ENCODE peak calls at places on chromosomes 2 and 18, in four cellular contexts. One of them, this sample, is unnamed.

GRCh38 chr2:3864943-3865664 is 161.7 kb downstream of the DCDC2C start:
- DNase-seq in OCI-LY7: no peak
- DNase-seq in AG09319: no peak
- DNase-seq in OCI-M1: no peak
- DNase-seq in this sample: no peak

GRCh38 chr2:402721-403120 is 114.8 kb upstream of the ALKAL2 start:
- DNase-seq in OCI-LY7: no peak
- DNase-seq in AG09319: no peak
- DNase-seq in OCI-M1: no peak
- DNase-seq in this sample: no peak

GRCh38 chr2:618591-618990 is 58.6 kb downstream of the TMEM18 start:
- DNase-seq in OCI-LY7: no peak
- DNase-seq in AG09319: no peak
- DNase-seq in OCI-M1: no peak
- DNase-seq in this sample: no peak

GRCh38 chr2:40851661-40852060 is 399.8 kb upstream of the SLC8A1 start:
- DNase-seq in OCI-LY7: no peak
- DNase-seq in AG09319: no peak
- DNase-seq in OCI-M1: no peak
- DNase-seq in this sample: no peak

GRCh38 chr18:61093967-61094366 is 239.3 kb upstream of the CDH20 start:
- DNase-seq in OCI-LY7: no peak
- DNase-seq in AG09319: no peak
- DNase-seq in OCI-M1: no peak
- DNase-seq in this sample: no peak

GRCh38 chr2:32423536-32423935 is 66.7 kb downstream of the BIRC6 start:
- DNase-seq in OCI-LY7: no peak
- DNase-seq in AG09319: no peak
- DNase-seq in OCI-M1: no peak
- DNase-seq in this sample: no peak

GRCh38 chr2:202871161-202872141 is at the start of gene ICA1L:
- DNase-seq in OCI-LY7: peak
- DNase-seq in AG09319: no peak
- DNase-seq in OCI-M1: peak
- DNase-seq in this sample: peak

GRCh38 chr2:189407161-189407943 is 33.9 kb upstream of the WDR75 start:
- DNase-seq in OCI-LY7: no peak
- DNase-seq in AG09319: peak
- DNase-seq in OCI-M1: peak
- DNase-seq in this sample: peak

GRCh38 chr2:40243581-40243980 is 208.3 kb downstream of the SLC8A1 start:
- DNase-seq in OCI-LY7: no peak
- DNase-seq in AG09319: peak
- DNase-seq in OCI-M1: no peak
- DNase-seq in this sample: peak

GRCh38 chr2:38613126-38613848 is 10.6 kb upstream of the HNRNPLL start:
- DNase-seq in OCI-LY7: no peak
- DNase-seq in AG09319: no peak
- DNase-seq in OCI-M1: peak
- DNase-seq in this sample: no peak

GRCh38 chr2:235162070-235162469 is 210.3 kb downstream of the SH3BP4 start:
- DNase-seq in OCI-LY7: no peak
- DNase-seq in AG09319: no peak
- DNase-seq in OCI-M1: no peak
- DNase-seq in this sample: no peak

GRCh38 chr2:218570850-218571249 is 2.2 kb downstream of the CNOT9 start:
- DNase-seq in OCI-LY7: no peak
- DNase-seq in AG09319: no peak
- DNase-seq in OCI-M1: no peak
- DNase-seq in this sample: peak

GRCh38 chr2:132384491-132385186 is 32.0 kb upstream of the GPR39 start:
- DNase-seq in OCI-LY7: peak
- DNase-seq in AG09319: no peak
- DNase-seq in OCI-M1: peak
- DNase-seq in this sample: no peak

GRCh38 chr2:37775908-37776250 is 104.4 kb upstream of the CDC42EP3 start:
- DNase-seq in OCI-LY7: no peak
- DNase-seq in AG09319: no peak
- DNase-seq in OCI-M1: no peak
- DNase-seq in this sample: peak

GRCh38 chr2:79512442-79513401 is at the start of gene CTNNA2:
- DNase-seq in OCI-LY7: no peak
- DNase-seq in AG09319: no peak
- DNase-seq in OCI-M1: no peak
- DNase-seq in this sample: peak

GRCh38 chr2:33372940-33373553 is 103.4 kb upstream of the RASGRP3 start:
- DNase-seq in OCI-LY7: peak
- DNase-seq in AG09319: no peak
- DNase-seq in OCI-M1: peak
- DNase-seq in this sample: no peak

GRCh38 chr2:105307550-105307949 is 22.0 kb downstream of the TGFBRAP1 start:
- DNase-seq in OCI-LY7: no peak
- DNase-seq in AG09319: no peak
- DNase-seq in OCI-M1: no peak
- DNase-seq in this sample: no peak

GRCh38 chr2:66440692-66441091 is 5.8 kb downstream of the MEIS1 start:
- DNase-seq in OCI-LY7: no peak
- DNase-seq in AG09319: no peak
- DNase-seq in OCI-M1: no peak
- DNase-seq in this sample: no peak

GRCh38 chr2:140657657-140658056 is 1473.2 kb downstream of the LRP1B start:
- DNase-seq in OCI-LY7: no peak
- DNase-seq in AG09319: no peak
- DNase-seq in OCI-M1: peak
- DNase-seq in this sample: no peak

GRCh38 chr2:45256173-45256866 is 247.1 kb upstream of the SIX2 start:
- DNase-seq in OCI-LY7: no peak
- DNase-seq in AG09319: no peak
- DNase-seq in OCI-M1: no peak
- DNase-seq in this sample: no peak

GRCh38 chr2:127498386-127498785 is 27.9 kb downstream of the IWS1 start:
- DNase-seq in OCI-LY7: no peak
- DNase-seq in AG09319: no peak
- DNase-seq in OCI-M1: peak
- DNase-seq in this sample: no peak

GRCh38 chr2:117949800-117950199 is 64.1 kb downstream of the CCDC93 start:
- DNase-seq in OCI-LY7: no peak
- DNase-seq in AG09319: no peak
- DNase-seq in OCI-M1: no peak
- DNase-seq in this sample: no peak

GRCh38 chr2:215664847-215665525 is 229.1 kb upstream of the FN1 start:
- DNase-seq in OCI-LY7: no peak
- DNase-seq in AG09319: peak
- DNase-seq in OCI-M1: peak
- DNase-seq in this sample: peak

GRCh38 chr2:220365023-220365422 is 737.6 kb downstream of the SLC4A3 start:
- DNase-seq in OCI-LY7: no peak
- DNase-seq in AG09319: no peak
- DNase-seq in OCI-M1: no peak
- DNase-seq in this sample: peak

GRCh38 chr2:64826703-64827102 is 162.5 kb upstream of the SLC1A4 start:
- DNase-seq in OCI-LY7: no peak
- DNase-seq in AG09319: no peak
- DNase-seq in OCI-M1: no peak
- DNase-seq in this sample: no peak

GRCh38 chr2:113700186-113700841 is 56.1 kb downstream of the SLC35F5 start:
- DNase-seq in OCI-LY7: peak
- DNase-seq in AG09319: no peak
- DNase-seq in OCI-M1: peak
- DNase-seq in this sample: no peak

GRCh38 chr2:127455566-127456493 is 37.6 kb downstream of the PROC start:
- DNase-seq in OCI-LY7: no peak
- DNase-seq in AG09319: no peak
- DNase-seq in OCI-M1: no peak
- DNase-seq in this sample: no peak

GRCh38 chr2:10285578-10286198 is 17.0 kb upstream of the HPCAL1 start:
- DNase-seq in OCI-LY7: no peak
- DNase-seq in AG09319: no peak
- DNase-seq in OCI-M1: peak
- DNase-seq in this sample: peak

GRCh38 chr2:216633616-216634316 is 546 bp downstream of the IGFBP2 start:
- DNase-seq in OCI-LY7: no peak
- DNase-seq in AG09319: no peak
- DNase-seq in OCI-M1: no peak
- DNase-seq in this sample: no peak

GRCh38 chr2:211455225-211455841 is 898.9 kb downstream of the CPS1 start:
- DNase-seq in OCI-LY7: peak
- DNase-seq in AG09319: peak
- DNase-seq in OCI-M1: peak
- DNase-seq in this sample: peak

GRCh38 chr18:49031511-49032188 is 80.9 kb upstream of the SMAD7 start:
- DNase-seq in OCI-LY7: no peak
- DNase-seq in AG09319: no peak
- DNase-seq in OCI-M1: no peak
- DNase-seq in this sample: no peak

GRCh38 chr2:168457177-168457905 is 1.3 kb downstream of the CERS6 start:
- DNase-seq in OCI-LY7: no peak
- DNase-seq in AG09319: no peak
- DNase-seq in OCI-M1: peak
- DNase-seq in this sample: no peak

GRCh38 chr2:219029829-219030165 is 11.5 kb downstream of the CFAP65 start:
- DNase-seq in OCI-LY7: peak
- DNase-seq in AG09319: peak
- DNase-seq in OCI-M1: peak
- DNase-seq in this sample: peak

GRCh38 chr2:43024515-43024962 is 201.9 kb downstream of the ZFP36L2 start:
- DNase-seq in OCI-LY7: peak
- DNase-seq in AG09319: no peak
- DNase-seq in OCI-M1: peak
- DNase-seq in this sample: peak

GRCh38 chr2:73970850-73971471 is 13.7 kb upstream of the TET3 start:
- DNase-seq in OCI-LY7: peak
- DNase-seq in AG09319: no peak
- DNase-seq in OCI-M1: peak
- DNase-seq in this sample: peak

This sample was measured in AG08395.